ENCODE peak calls at places on chromosomes 2 and 18, in seven cellular contexts. E, G, I, F, T, Y and Z are unnamed samples.

GRCh38 chr2:73031725-73032701 is 39.5 kb downstream of the SFXN5 start:
- DNase-seq in E (no peak), G (no peak), I (no peak), F (no peak), T (no peak), Y (no peak), Z (no peak)

GRCh38 chr2:200184748-200185574 is 121.5 kb upstream of the SPATS2L start:
- DNase-seq in E (no peak), G (no peak), I (no peak), F (no peak), T (no peak), Y (no peak), Z (no peak)

GRCh38 chr2:25700221-25700660 is 26.9 kb upstream of the DTNB start:
- DNase-seq in E (peak; percentile 60), G (peak; percentile 60), I (no peak), F (peak; percentile 40), T (no peak), Y (peak; percentile 39), Z (peak; percentile 60)

GRCh38 chr2:46187112-46187618 is 110.0 kb upstream of the EPAS1 start:
- DNase-seq in E (peak; percentile 63), G (no peak), I (no peak), F (no peak), T (no peak), Y (peak; percentile 91), Z (peak; percentile 84)

GRCh38 chr2:16321872-16322271 is 343.8 kb downstream of the CYRIA start:
- DNase-seq in E (no peak), G (no peak), I (no peak), F (peak; percentile 76), T (no peak), Y (no peak), Z (peak; percentile 17)

GRCh38 chr2:229363126-229363814 is 92.2 kb upstream of the PID1 start:
- DNase-seq in E (no peak), G (no peak), I (no peak), F (no peak), T (no peak), Y (no peak), Z (no peak)

GRCh38 chr2:241314181-241314932 is 1.1 kb downstream of the HDLBP start:
- DNase-seq in E (peak; percentile 48), G (peak; percentile 21), I (no peak), F (no peak), T (no peak), Y (no peak), Z (peak; percentile 73)

GRCh38 chr18:59718108-59719057 is 21.2 kb upstream of the CCBE1 start:
- DNase-seq in E (no peak), G (no peak), I (no peak), F (no peak), T (no peak), Y (no peak), Z (no peak)

GRCh38 chr2:195414479-195414878 is 242.5 kb upstream of the SLC39A10 start:
- DNase-seq in E (no peak), G (no peak), I (no peak), F (no peak), T (no peak), Y (no peak), Z (no peak)

GRCh38 chr2:70557171-70557838 is 3.7 kb upstream of the TGFA start:
- DNase-seq in E (no peak), G (no peak), I (no peak), F (peak; percentile 74), T (no peak), Y (no peak), Z (no peak)

GRCh38 chr2:179817181-179817841 is 44.1 kb downstream of the ZNF385B start:
- DNase-seq in E (no peak), G (no peak), I (no peak), F (no peak), T (no peak), Y (no peak), Z (no peak)

GRCh38 chr2:156435725-156436476 is at the start of gene GPD2:
- DNase-seq in E (peak; percentile 88), G (peak; percentile 84), I (peak; percentile 37), F (peak; percentile 92), T (peak; percentile 95), Y (peak; percentile 15), Z (peak; percentile 24)

GRCh38 chr18:43744960-43745740 is 467.9 kb upstream of the SYT4 start:
- DNase-seq in E (no peak), G (no peak), I (no peak), F (no peak), T (no peak), Y (no peak), Z (no peak)

GRCh38 chr2:104415284-104415683 is 438.6 kb upstream of the POU3F3 start:
- DNase-seq in E (no peak), G (no peak), I (no peak), F (no peak), T (no peak), Y (no peak), Z (no peak)